ENCODE peak calls at places on chromosomes 7 and 10, in seven cellular contexts. U, A, V, D, Z, N and R are unnamed samples. For H3K9me3, the result is how much of the 10 kb centered on the place peaks cover.

GRCh38 chr10:58439632-58440364 is 54.6 kb downstream of the TFAM start:
- DNase-seq in U (no peak), A (no peak), V (no peak), D (no peak), Z (no peak), N (no peak), R (no peak)

GRCh38 chr7:91603707-91604106 is 276.8 kb downstream of the MTERF1 start:
- DNase-seq in U (no peak), A (no peak), V (no peak), D (no peak), Z (no peak), N (no peak), R (no peak)

GRCh38 chr10:74766501-74766900 is 59.9 kb upstream of the KAT6B start:
- DNase-seq in U (no peak), A (no peak), V (no peak), D (no peak), Z (no peak), N (no peak), R (no peak)

GRCh38 chr7:8594115-8594514 is 160.7 kb downstream of the NXPH1 start:
- DNase-seq in U (no peak), A (no peak), V (no peak), D (no peak), Z (no peak), N (no peak), R (no peak)

GRCh38 chr10:3857318-3857717 is 72.3 kb upstream of the KLF6 start:
- DNase-seq in U (peak), A (no peak), V (no peak), D (no peak), Z (no peak), N (no peak), R (no peak)

GRCh38 chr7:55438765-55439525 is 73.8 kb downstream of the LANCL2 start:
- DNase-seq in U (no peak), A (peak), V (peak), D (peak), Z (no peak), N (peak), R (peak)

GRCh38 chr7:105011771-105012502 is 2.1 kb upstream of the KMT2E start:
- DNase-seq in U (no peak), A (peak), V (no peak), D (no peak), Z (no peak), N (no peak), R (no peak)

GRCh38 chr7:12373580-12374263 is 29.9 kb downstream of the VWDE start:
- DNase-seq in U (no peak), A (no peak), V (no peak), D (peak), Z (no peak), N (no peak), R (no peak)

GRCh38 chr10:128150045-128150493 is 23.8 kb upstream of the MKI67 start:
- DNase-seq in U (no peak), A (peak), V (peak), D (peak), Z (peak), N (peak), R (peak)

GRCh38 chr10:57898231-57898630 is 369.5 kb downstream of the IPMK start:
- DNase-seq in U (no peak), A (no peak), V (no peak), D (no peak), Z (no peak), N (no peak), R (no peak)

GRCh38 chr7:155870334-155871180 is 58.3 kb upstream of the SHH start:
- DNase-seq in U (no peak), A (no peak), V (no peak), D (no peak), Z (no peak), N (no peak), R (no peak)

GRCh38 chr7:34849163-34849960 is 187.9 kb downstream of the DPY19L1 start:
- DNase-seq in U (no peak), A (no peak), V (no peak), D (no peak), Z (no peak), N (no peak), R (no peak)

DNA sequence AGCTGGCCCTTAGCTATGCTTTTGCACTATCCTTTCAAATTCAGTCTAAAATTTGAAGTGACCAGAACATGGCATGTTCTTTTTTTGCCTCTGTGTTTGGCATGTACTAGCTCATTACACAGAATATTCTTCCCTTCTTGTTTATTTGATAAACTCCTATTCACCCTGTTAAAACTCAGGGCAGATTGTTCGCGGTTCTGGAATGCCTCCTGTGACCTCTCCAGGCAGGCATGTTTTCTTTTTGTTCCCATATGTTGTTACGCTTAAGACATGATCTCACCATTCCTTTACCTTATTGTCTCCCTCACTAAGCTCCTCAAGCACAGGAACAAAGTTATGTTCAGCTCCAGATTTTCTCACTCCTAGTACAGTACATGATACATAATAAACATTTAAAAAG is 181.7 kb downstream of the CCSER2 start:
- DNase-seq in U (no peak), A (no peak), V (no peak), D (peak), Z (peak), N (peak), R (no peak)
- H3K27ac ChIP-seq in U (no peak), A (no peak), V (no peak), D (no peak), Z (peak), N (no peak), R (no peak)

DNA sequence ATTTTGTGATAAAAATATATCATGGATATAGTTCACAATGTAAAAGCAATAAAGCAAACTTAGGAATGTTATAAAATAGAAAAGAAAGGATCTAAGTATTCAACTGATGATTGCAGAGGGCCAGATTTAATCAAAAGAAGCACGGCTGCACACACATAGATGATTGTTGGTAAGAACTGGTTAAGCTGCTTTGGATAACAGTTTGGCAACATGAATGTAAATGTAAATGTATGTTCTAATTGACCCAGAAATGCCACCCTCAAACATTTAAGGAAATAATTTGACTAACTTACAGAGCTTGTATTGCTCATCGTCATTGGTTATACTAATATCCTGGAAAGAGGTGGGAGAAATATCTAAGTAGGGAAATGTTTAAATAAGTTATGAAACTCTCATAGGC is 13.1 kb downstream of the ZNF485 start:
- DNase-seq in U (no peak), A (no peak), V (no peak), D (no peak), Z (no peak), N (no peak), R (no peak)
- H3K9me3 ChIP-seq in U (under half), A (under half), V (under half), D (under half), Z (under half), N (under half), R (under half)

DNA sequence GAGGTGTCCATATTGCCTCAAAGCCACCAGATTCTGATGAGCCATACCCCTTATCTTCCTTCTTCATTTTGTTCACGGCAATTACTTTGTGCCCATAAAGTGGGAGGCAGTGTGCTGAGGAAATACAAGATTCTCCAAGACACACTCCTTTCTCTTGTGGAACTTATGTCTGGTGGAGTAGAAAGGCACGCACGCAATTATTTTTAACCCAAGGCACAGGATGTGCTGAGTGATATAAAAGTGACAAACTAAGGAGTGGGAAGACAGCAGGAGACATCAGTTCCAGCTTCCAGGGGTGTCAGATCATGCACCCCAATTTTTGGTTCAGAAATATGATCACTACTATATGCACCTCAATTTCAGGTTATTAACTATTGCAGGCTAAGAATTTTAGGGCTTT is 94.7 kb upstream of the PDCD4 start:
- DNase-seq in U (no peak), A (no peak), V (no peak), D (no peak), Z (no peak), N (no peak), R (no peak)
- H3K27ac ChIP-seq in U (peak), A (no peak), V (peak), D (no peak), Z (no peak), N (no peak), R (no peak)

GRCh38 chr10:65270969-65271368 is 1654.9 kb upstream of the LRRTM3 start:
- DNase-seq in U (no peak), A (no peak), V (no peak), D (no peak), Z (no peak), N (no peak), R (no peak)

DNA sequence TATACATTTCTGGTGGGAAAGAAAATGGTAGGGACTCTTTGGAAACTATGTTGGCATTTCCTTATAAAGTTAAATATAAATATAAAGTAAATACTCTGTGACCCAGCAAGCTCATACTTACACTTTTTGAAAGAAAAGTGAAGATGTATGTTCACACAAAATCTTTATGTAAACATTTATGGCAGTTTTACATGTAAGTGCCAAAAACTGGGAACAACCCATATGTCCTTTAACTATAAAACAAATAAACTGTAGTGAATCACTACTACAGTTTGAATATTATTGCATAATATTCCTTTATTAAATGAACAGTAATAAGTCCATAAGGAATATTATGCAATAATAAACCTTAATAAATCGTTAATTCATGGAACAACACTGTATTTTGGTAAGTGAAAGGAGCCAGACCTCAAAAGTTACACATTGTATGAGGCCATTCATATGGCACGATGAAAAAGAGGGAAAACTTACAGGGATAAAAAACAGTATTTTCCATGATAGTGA is 1660.3 kb upstream of the LRRTM3 start:
- DNase-seq in U (no peak), A (no peak), V (no peak), D (peak), Z (no peak), N (no peak), R (no peak)
- H3K9me3 ChIP-seq in U (under half), A (under half), V (under half), D (under half), Z (under half), N (under half), R (under half)

DNA sequence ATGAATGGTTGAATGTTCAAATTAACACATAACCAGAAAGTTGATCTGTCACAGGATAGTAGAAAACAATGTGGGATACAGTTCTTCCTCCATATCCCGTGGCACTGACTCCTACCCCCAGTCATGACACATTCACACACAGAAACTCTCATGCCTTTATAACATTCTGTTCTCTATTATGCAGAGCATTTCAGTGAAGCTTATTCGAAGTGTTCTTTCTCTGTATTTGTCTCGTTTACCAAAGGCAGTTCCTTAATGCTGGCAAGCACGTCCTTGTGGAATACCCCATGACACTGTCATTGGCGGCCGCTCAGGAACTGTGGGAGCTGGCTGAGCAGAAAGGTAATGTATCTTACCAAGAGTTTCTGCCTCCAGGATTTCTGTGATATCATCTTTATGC is 34.0 kb downstream of the BLVRA start:
- DNase-seq in U (no peak), A (no peak), V (no peak), D (no peak), Z (no peak), N (no peak), R (no peak)
- H3K27ac ChIP-seq in U (no peak), A (no peak), V (no peak), D (no peak), Z (no peak), N (no peak), R (no peak)

GRCh38 chr7:159247910-159248309 is 103.2 kb upstream of the VIPR2 start:
- DNase-seq in U (no peak), A (no peak), V (no peak), D (no peak), Z (no peak), N (no peak), R (no peak)

GRCh38 chr7:159253657-159254056 is 109.0 kb upstream of the VIPR2 start:
- DNase-seq in U (no peak), A (no peak), V (no peak), D (no peak), Z (no peak), N (no peak), R (no peak)
- H3K9me3 ChIP-seq in U (under half), A (under half), V (under half), D (under half), Z (under half), N (under half), R (under half)

GRCh38 chr10:14527915-14528314 is 197.2 kb upstream of the FRMD4A start:
- DNase-seq in U (no peak), A (no peak), V (no peak), D (no peak), Z (no peak), N (no peak), R (no peak)

GRCh38 chr10:14526326-14526725 is 195.6 kb upstream of the FRMD4A start:
- DNase-seq in U (no peak), A (no peak), V (no peak), D (no peak), Z (no peak), N (no peak), R (no peak)

GRCh38 chr10:14527134-14527780 is 196.5 kb upstream of the FRMD4A start:
- DNase-seq in U (no peak), A (no peak), V (no peak), D (no peak), Z (no peak), N (no peak), R (no peak)

GRCh38 chr10:14530465-14530864 is 199.7 kb upstream of the FRMD4A start:
- DNase-seq in U (no peak), A (no peak), V (no peak), D (no peak), Z (no peak), N (no peak), R (no peak)

DNA sequence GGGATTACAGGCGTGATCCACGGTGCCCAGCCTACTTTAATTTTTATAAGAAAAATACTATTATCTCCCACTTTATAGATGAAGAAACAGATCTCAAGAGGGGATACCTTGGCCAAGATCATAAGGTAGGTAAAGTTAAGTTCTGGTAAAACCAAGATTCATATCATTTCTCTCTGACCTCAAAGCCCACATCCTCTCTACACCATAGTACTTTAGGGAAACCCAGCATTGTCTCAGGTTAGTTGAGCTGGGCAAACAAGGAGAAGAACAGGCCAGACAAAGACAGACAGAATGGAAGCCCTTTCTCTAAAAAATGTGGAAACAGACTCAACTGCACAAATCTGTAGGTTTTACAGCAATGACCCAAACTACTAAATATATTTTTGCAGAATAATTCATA is 197.7 kb upstream of the FRMD4A start:
- DNase-seq in U (no peak), A (no peak), V (no peak), D (no peak), Z (no peak), N (no peak), R (no peak)
- H3K27ac ChIP-seq in U (no peak), A (no peak), V (no peak), D (no peak), Z (no peak), N (no peak), R (no peak)

GRCh38 chr7:158257516-158258410 is 329.9 kb downstream of the PTPRN2 start:
- DNase-seq in U (no peak), A (no peak), V (no peak), D (no peak), Z (no peak), N (no peak), R (no peak)
- H3K9me3 ChIP-seq in U (under half), A (under half), V (under half), D (under half), Z (half or more), N (under half), R (under half)

DNA sequence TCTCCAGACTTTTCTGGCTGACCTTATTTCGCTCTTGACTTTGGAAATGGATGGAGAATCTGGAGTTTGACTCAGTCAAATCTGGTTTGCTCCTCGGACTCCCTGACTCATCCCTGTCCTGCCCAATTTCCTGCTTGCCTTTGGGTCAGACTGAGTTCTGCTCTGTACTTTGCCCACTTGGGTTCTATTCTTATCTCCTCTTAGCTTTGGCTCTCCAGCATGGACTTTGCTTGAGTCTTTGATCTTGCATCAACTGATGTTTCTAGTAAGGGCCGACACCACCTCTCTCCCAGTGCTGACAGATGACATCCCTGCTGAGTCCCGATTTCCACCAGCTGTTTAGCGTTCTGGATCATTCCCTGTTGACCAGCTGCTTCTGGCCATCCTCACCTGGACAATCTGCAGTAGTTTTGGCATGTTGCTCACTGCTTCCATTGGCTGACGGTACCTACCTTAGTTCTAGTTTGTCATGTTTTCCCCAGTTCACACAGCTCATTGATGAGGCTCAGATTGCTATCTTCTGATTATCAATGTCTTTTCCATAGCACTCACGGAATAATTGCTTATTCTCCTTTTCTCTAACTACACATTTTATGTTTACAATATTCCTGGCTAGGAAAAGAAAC is 335.4 kb downstream of the SUGCT start:
- DNase-seq in U (no peak), A (no peak), V (no peak), D (peak), Z (no peak), N (no peak), R (no peak)
- H3K27ac ChIP-seq in U (no peak), A (no peak), V (peak), D (peak), Z (peak), N (no peak), R (no peak)